ENCODE peak calls at places on chromosomes 11 and 22, in four cellular contexts. One of them, this sample, is unnamed.

GRCh38 chr22:47301820-47302475 is 539.5 kb downstream of the TBC1D22A start:
- DNase-seq in HepG2: no peak
- DNase-seq in H1: no peak
- DNase-seq in GM12878: no peak
- DNase-seq in this sample: no peak

GRCh38 chr22:19291580-19292261 is at the start of gene CLTCL1:
- DNase-seq in H1: peak
- DNase-seq in HepG2: peak
- DNase-seq in GM12878: peak
- DNase-seq in this sample: peak

GRCh38 chr22:27238935-27239510 is 562.5 kb downstream of the MN1 start:
- DNase-seq in GM12878: no peak
- DNase-seq in HepG2: no peak
- DNase-seq in H1: no peak
- DNase-seq in this sample: peak

GRCh38 chr11:121513807-121514206 is 61.0 kb upstream of the SORL1-AS1 start:
- DNase-seq in HepG2: no peak
- DNase-seq in H1: no peak
- DNase-seq in GM12878: no peak
- DNase-seq in this sample: no peak

GRCh38 chr11:78595431-78596130 is 20.9 kb upstream of the NARS2 start:
- DNase-seq in GM12878: no peak
- DNase-seq in H1: no peak
- DNase-seq in HepG2: no peak
- DNase-seq in this sample: no peak

GRCh38 chr11:84962018-84962417 is 665.1 kb downstream of the DLG2 start:
- DNase-seq in H1: no peak
- DNase-seq in GM12878: no peak
- DNase-seq in HepG2: no peak
- DNase-seq in this sample: no peak

GRCh38 chr11:11909727-11910126 is 68.0 kb downstream of the USP47 start:
- DNase-seq in GM12878: no peak
- DNase-seq in HepG2: no peak
- DNase-seq in H1: no peak
- DNase-seq in this sample: no peak

GRCh38 chr11:112511906-112512305 is 251.2 kb upstream of the PLET1 start:
- DNase-seq in H1: no peak
- DNase-seq in HepG2: no peak
- DNase-seq in GM12878: no peak
- DNase-seq in this sample: no peak

GRCh38 chr22:37202001-37202555 is 10.2 kb downstream of the SSTR3 start:
- DNase-seq in GM12878: no peak
- DNase-seq in HepG2: no peak
- DNase-seq in H1: no peak
- DNase-seq in this sample: no peak

GRCh38 chr11:14336507-14337503 is 22.2 kb downstream of the RRAS2 start:
- DNase-seq in GM12878: no peak
- DNase-seq in H1: no peak
- DNase-seq in HepG2: peak
- DNase-seq in this sample: peak

DNA sequence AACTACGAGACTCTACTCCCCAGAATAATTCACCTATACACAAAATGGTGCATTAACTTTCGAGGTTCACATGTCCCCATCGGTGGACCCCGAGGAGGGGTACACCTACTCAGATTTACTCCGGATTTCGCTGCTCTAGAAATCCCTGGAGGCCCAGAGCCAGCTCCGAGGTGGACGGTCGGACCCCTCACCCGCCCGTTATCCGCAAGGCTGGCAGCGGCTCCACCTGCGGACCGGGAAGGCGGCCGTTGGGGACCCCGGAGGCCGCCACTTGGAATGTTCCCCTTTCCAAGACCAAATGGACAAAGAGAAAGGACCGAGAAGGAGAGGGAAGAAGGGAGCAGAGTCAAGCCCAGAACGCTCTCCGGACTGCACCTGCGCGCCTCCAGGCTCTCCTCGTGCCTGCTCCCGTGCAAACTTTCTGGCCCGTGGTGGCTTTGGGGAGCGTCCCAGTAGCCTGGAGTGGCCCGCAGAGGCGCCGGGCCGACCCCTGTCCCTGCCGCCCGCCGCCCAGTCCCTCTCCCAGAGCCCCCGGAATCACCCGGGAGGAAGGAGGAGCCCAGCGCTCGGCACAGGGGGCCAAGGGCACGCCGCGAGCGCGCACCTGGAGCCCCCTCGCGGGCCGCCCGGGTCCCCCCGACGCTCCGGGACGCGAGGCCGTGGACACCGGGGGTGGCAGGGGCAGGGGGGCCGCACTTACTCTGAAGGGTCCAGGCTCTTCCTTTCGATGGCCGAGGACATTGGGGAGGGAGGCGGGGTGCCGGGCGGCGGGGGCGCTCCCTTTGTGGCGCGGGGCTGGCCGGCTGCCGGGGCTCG is 23.0 kb downstream of the LMO2 start:
- DNase-seq in H1: peak
- DNase-seq in HepG2: no peak
- DNase-seq in GM12878: no peak
- DNase-seq in this sample: no peak
- TF ChIP-seq BRCA1 in H1: no peak
- TF ChIP-seq BRCA1 in HepG2: no peak
- TF ChIP-seq BRCA1 in GM12878: no peak
- TF ChIP-seq BRCA1 in this sample: no peak

DNA sequence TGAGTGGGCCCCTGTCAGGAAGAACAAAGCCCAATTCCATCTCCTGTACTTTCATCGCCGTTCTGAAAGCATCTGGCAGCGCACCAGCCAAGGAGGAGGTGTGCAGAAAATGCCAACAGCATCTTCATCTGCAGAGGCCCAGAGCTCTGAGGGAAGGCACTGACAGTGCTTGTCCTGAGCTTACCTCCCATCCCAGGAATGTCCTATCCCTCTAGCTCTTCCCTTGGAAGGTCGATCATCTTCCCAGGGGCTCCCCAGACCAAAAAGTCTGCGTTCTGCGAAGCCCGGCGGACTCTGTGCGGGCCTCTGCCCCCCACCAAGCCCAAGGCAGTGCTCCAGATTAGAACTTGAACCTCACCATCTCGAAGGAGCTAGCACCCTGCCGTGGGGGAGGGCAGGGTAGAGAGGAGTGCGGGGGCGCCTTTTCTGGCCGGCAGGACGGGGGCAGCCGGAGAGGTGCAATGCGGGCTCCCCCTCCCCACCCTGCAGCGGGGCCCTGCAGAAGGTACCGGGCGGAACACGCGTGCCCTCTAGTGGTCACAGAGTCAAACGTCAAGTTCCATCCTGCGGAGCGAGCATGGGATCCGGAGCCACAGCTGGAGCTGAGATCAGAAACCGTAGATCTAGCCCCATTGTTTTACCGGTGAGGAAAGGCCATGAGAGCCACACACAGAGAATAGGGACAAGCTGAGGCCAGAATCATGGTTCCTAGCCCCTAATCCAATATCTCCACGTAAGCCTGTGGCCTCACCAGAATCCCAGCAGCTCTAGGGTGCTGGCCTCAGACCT is 5.0 kb downstream of the SCN2B start:
- DNase-seq in HepG2: peak
- DNase-seq in H1: peak
- DNase-seq in GM12878: no peak
- DNase-seq in this sample: peak
- TF ChIP-seq BRCA1 in HepG2: no peak
- TF ChIP-seq BRCA1 in H1: no peak
- TF ChIP-seq BRCA1 in GM12878: no peak
- TF ChIP-seq BRCA1 in this sample: no peak

GRCh38 chr11:3155691-3156258 is 9.3 kb downstream of the OSBPL5 start:
- DNase-seq in GM12878: no peak
- DNase-seq in HepG2: no peak
- DNase-seq in H1: no peak
- DNase-seq in this sample: no peak

GRCh38 chr11:3152471-3153110 is 12.5 kb downstream of the OSBPL5 start:
- DNase-seq in H1: no peak
- DNase-seq in GM12878: no peak
- DNase-seq in HepG2: no peak
- DNase-seq in this sample: no peak

GRCh38 chr11:3153291-3153861 is 11.7 kb downstream of the OSBPL5 start:
- DNase-seq in GM12878: no peak
- DNase-seq in H1: no peak
- DNase-seq in HepG2: no peak
- DNase-seq in this sample: no peak

GRCh38 chr11:3155216-3155615 is 9.9 kb downstream of the OSBPL5 start:
- DNase-seq in GM12878: no peak
- DNase-seq in H1: no peak
- DNase-seq in HepG2: no peak
- DNase-seq in this sample: no peak

DNA sequence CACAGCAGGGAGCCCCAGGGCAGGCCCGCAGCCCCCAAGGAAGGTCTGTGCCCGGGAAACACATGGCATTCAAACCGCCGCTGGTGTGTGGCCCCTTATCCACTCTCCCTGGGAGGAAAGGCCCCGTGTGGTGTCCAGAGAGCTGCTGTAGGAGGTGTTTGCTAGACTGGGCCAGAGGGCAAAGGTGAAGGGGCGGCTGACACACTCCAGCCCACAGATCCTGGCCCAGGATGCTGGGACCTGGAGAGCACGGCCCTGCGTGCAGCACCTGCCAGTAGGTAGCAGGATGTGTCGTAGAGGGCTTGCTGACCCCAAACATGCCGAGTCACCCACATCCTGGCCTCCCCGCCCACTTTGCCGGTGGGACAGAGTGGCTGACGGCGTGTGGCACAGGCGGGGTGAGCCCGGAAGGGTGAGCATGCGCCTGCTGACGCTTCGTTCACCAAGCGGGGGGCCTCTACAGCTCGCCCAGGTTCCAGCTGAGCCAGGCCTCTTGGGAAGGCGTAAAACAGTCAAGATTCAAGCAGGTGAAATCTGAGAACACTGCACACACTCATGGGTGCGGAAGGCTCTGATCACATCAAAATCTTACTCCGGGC is 11.0 kb downstream of the OSBPL5 start:
- DNase-seq in HepG2: no peak
- DNase-seq in H1: no peak
- DNase-seq in GM12878: no peak
- DNase-seq in this sample: peak
- TF ChIP-seq BRCA1 in HepG2: no peak
- TF ChIP-seq BRCA1 in H1: no peak
- TF ChIP-seq BRCA1 in GM12878: no peak
- TF ChIP-seq BRCA1 in this sample: no peak

GRCh38 chr11:10329935-10330334 is 25.1 kb downstream of the ADM start:
- DNase-seq in HepG2: no peak
- DNase-seq in GM12878: no peak
- DNase-seq in H1: no peak
- DNase-seq in this sample: no peak
- TF ChIP-seq BRCA1 in HepG2: no peak
- TF ChIP-seq BRCA1 in GM12878: no peak
- TF ChIP-seq BRCA1 in H1: no peak
- TF ChIP-seq BRCA1 in this sample: no peak

GRCh38 chr11:62830904-62831519 is 839 bp downstream of the STX5 start:
- DNase-seq in H1: no peak
- DNase-seq in GM12878: no peak
- DNase-seq in HepG2: peak
- DNase-seq in this sample: peak

GRCh38 chr11:62831520-62832345 is at the start of gene STX5:
- DNase-seq in HepG2: peak
- DNase-seq in GM12878: peak
- DNase-seq in H1: peak
- DNase-seq in this sample: peak

GRCh38 chr11:62835336-62835735 is 2.7 kb upstream of the TEX54 start:
- DNase-seq in HepG2: no peak
- DNase-seq in GM12878: no peak
- DNase-seq in H1: no peak
- DNase-seq in this sample: no peak

GRCh38 chr11:62832346-62833234 is at the start of gene TEX54:
- DNase-seq in H1: no peak
- DNase-seq in GM12878: no peak
- DNase-seq in HepG2: no peak
- DNase-seq in this sample: no peak
- TF ChIP-seq BRCA1 in H1: no peak
- TF ChIP-seq BRCA1 in GM12878: no peak
- TF ChIP-seq BRCA1 in HepG2: no peak
- TF ChIP-seq BRCA1 in this sample: no peak

DNA sequence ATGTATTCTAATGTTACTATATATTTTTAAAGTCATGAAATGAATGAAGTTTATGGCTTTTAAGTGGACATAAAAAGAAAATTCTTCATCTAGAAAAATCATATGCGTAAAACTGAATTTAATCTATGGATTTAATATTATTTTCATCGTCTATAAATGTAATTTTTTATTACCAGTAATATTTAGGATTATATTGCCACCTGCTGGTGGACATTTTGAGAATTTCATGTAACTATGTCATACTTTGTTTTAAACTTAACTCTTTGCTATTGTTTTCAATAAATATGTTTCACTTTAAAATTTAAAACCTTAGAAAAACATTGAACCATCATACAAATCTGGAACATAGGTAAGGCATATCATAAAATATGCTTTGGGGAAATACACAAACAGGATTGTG is 66.5 kb upstream of the CEP126 start:
- DNase-seq in H1: no peak
- DNase-seq in HepG2: peak
- DNase-seq in GM12878: no peak
- DNase-seq in this sample: peak
- TF ChIP-seq BRCA1 in H1: no peak
- TF ChIP-seq BRCA1 in HepG2: no peak
- TF ChIP-seq BRCA1 in GM12878: no peak
- TF ChIP-seq BRCA1 in this sample: no peak

DNA sequence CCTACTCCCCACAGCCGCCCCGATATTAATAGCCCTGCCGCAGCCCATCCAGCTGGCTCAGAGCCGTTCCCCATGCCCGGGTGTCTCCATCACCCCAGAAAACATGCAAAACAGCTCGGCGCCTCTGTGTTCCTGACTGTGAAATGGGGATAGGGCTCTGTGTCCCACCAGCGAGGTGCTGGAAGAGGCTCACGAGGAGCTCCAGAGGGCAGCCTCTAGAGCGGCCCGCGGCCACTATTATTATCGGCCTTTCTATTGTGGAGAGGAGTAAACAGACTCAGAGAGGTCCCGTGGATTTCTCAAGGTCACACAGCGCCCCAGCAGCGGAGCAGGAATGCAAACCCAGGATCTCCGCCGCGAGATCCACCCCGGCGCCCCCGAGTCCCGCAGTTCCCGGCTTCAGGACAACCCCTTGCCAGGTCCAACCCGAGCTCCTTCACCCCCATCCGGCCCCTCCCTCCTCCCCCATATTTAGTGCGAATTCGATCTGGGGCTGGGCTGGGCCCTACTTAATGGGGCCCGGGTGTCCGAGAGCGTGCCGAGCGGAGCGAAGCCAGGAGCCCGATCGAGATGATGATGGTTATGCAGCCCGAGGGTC is at the start of gene ACTN3:
- DNase-seq in H1: peak
- DNase-seq in HepG2: peak
- DNase-seq in GM12878: no peak
- DNase-seq in this sample: peak
- TF ChIP-seq BRCA1 in H1: no peak
- TF ChIP-seq BRCA1 in HepG2: no peak
- TF ChIP-seq BRCA1 in GM12878: no peak
- TF ChIP-seq BRCA1 in this sample: no peak